ENCODE peak calls at places on chromosomes 13 and 19, in nine cellular contexts. B is EH, Z is astrocyte of the cerebellum, A is pancreas, N is HFF-Myc, Y is kidney, L is iris pigment epithelial cell, X is fibroblast of mammary gland, M is nephron progenitor cell. R is an unnamed sample.

GRCh38 chr13:35768126-35768525 is 291.6 kb upstream of the MAB21L1 start:
- DNase-seq in B (no peak), Z (no peak), A (no peak), N (no peak), Y (no peak), L (no peak), X (no peak), M (no peak), R (no peak)

GRCh38 chr19:35294859-35295258 is 2.9 kb downstream of the MAG start:
- DNase-seq in B (no peak), Z (no peak), A (no peak), N (no peak), Y (no peak), L (peak), X (no peak), M (no peak), R (no peak)

GRCh38 chr13:110126391-110126961 is 180.5 kb downstream of the COL4A1 start:
- DNase-seq in B (peak), Z (peak), A (no peak), N (no peak), Y (peak), L (peak), X (peak), M (no peak), R (peak)

GRCh38 chr13:77378662-77379061 is 51.8 kb upstream of the MYCBP2 start:
- DNase-seq in B (no peak), Z (no peak), A (no peak), N (no peak), Y (no peak), L (no peak), X (no peak), M (no peak), R (no peak)

GRCh38 chr13:103772576-103772975 is 706.4 kb upstream of the SLC10A2 start:
- DNase-seq in B (no peak), Z (no peak), A (no peak), N (no peak), Y (no peak), L (no peak), X (no peak), M (no peak), R (no peak)

GRCh38 chr13:111326621-111326965 is 6.2 kb downstream of the TEX29 start:
- DNase-seq in B (no peak), Z (no peak), A (no peak), N (no peak), Y (no peak), L (no peak), X (no peak), M (no peak), R (no peak)

GRCh38 chr19:51136891-51137551 is 5.1 kb upstream of the SIGLEC7 start:
- DNase-seq in B (no peak), Z (no peak), A (no peak), N (no peak), Y (no peak), L (no peak), X (no peak), M (no peak), R (peak)

GRCh38 chr13:103605546-103606326 is 539.5 kb upstream of the SLC10A2 start:
- DNase-seq in B (no peak), Z (no peak), A (no peak), N (no peak), Y (no peak), L (no peak), X (no peak), M (no peak), R (no peak)

GRCh38 chr13:40190656-40191100 is 475.8 kb downstream of the FOXO1 start:
- DNase-seq in B (peak), Z (peak), A (no peak), N (peak), Y (no peak), L (peak), X (peak), M (no peak), R (peak)

GRCh38 chr19:11324079-11324661 is 15.3 kb downstream of the RAB3D start:
- DNase-seq in B (peak), Z (peak), A (peak), N (peak), Y (peak), L (peak), X (peak), M (no peak), R (peak)

GRCh38 chr13:26914624-26915023 is 154.0 kb upstream of the GPR12 start:
- DNase-seq in B (no peak), Z (no peak), A (no peak), N (peak), Y (no peak), L (peak), X (no peak), M (no peak), R (no peak)

GRCh38 chr13:93227280-93227905 is 786 bp downstream of the GPC6 start:
- DNase-seq in B (peak), Z (no peak), A (no peak), N (no peak), Y (no peak), L (peak), X (peak), M (peak), R (peak)

GRCh38 chr19:19078801-19079200 is 15.0 kb downstream of the SLC25A42 start:
- DNase-seq in B (no peak), Z (no peak), A (no peak), N (no peak), Y (no peak), L (peak), X (no peak), M (no peak), R (no peak)

GRCh38 chr13:67235265-67235664 is 5.1 kb upstream of the PCDH9 start:
- DNase-seq in B (no peak), Z (no peak), A (no peak), N (no peak), Y (no peak), L (no peak), X (no peak), M (no peak), R (no peak)

GRCh38 chr13:80655778-80656518 is 315.0 kb upstream of the SPRY2 start:
- DNase-seq in B (no peak), Z (no peak), A (no peak), N (no peak), Y (no peak), L (no peak), X (no peak), M (no peak), R (no peak)

GRCh38 chr13:48653074-48654054 is at the start of gene CYSLTR2:
- DNase-seq in B (peak), Z (peak), A (no peak), N (peak), Y (no peak), L (peak), X (peak), M (no peak), R (peak)

GRCh38 chr13:114065926-114066774 is 66.3 kb downstream of the RASA3 start:
- DNase-seq in B (peak), Z (no peak), A (no peak), N (no peak), Y (peak), L (no peak), X (no peak), M (no peak), R (no peak)

GRCh38 chr13:73937420-73937819 is 196.8 kb downstream of the KLF12 start:
- DNase-seq in B (no peak), Z (no peak), A (no peak), N (no peak), Y (no peak), L (peak), X (peak), M (no peak), R (no peak)

GRCh38 chr19:37936886-37937285 is 29.9 kb downstream of the SIPA1L3 start:
- DNase-seq in B (no peak), Z (no peak), A (no peak), N (no peak), Y (no peak), L (no peak), X (no peak), M (no peak), R (no peak)

R was measured in cardiac fibroblast.